ENCODE peak calls at places on chromosomes 4 and X, in ten cellular contexts. Q is lung microvascular endothelial cell; M is right cardiac atrium; S is activated gamma-delta T cell; N is spleen; G is DMS153; J is stimulated activated CD4-positive, alpha-beta T cell treated with anti-CD3 and anti-CD28 coated beads, Interleukin-4, amount 100 ng/mL, for 24 hours; Z is CD4-positive, alpha-beta memory T cell; R is heart left ventricle; P is T-cell. W is an unnamed sample.

GRCh38 chrX:69277961-69278795 is 112.9 kb upstream of the PJA1 start:
- DNase-seq in Q (no peak), M (no peak), S (no peak), N (no peak), G (no peak), J (no peak), Z (no peak), R (no peak), P (no peak), W (no peak)

GRCh38 chr4:62816566-62816965 is 1592.7 kb downstream of the TECRL start:
- DNase-seq in Q (no peak), M (no peak), S (peak; percentile 0), N (no peak), G (no peak), J (no peak), Z (no peak), R (no peak), P (no peak), W (no peak)

GRCh38 chrX:110178179-110178865 is 139.6 kb downstream of the AMMECR1 start:
- DNase-seq in Q (no peak), M (no peak), S (no peak), N (peak; percentile 51), G (no peak), J (no peak), Z (no peak), R (no peak), P (no peak), W (no peak)

GRCh38 chr4:16253127-16253960 is 27.1 kb upstream of the TAPT1 start:
- DNase-seq in Q (peak; percentile 56), M (no peak), S (no peak), N (no peak), G (no peak), J (no peak), Z (no peak), R (no peak), P (no peak), W (no peak)

GRCh38 chrX:23765449-23765848 is 17.5 kb upstream of the SAT1 start:
- DNase-seq in Q (no peak), M (no peak), S (no peak), N (no peak), G (no peak), J (no peak), Z (no peak), R (no peak), P (no peak), W (no peak)

GRCh38 chr4:97911236-97911906 is 231.9 kb downstream of the STPG2 start:
- DNase-seq in Q (no peak), M (no peak), S (no peak), N (peak; percentile 67), G (no peak), J (no peak), Z (no peak), R (no peak), P (no peak), W (no peak)

GRCh38 chr4:95095352-95095974 is 337.7 kb downstream of the BMPR1B start:
- DNase-seq in Q (peak; percentile 13), M (no peak), S (no peak), N (no peak), G (no peak), J (no peak), Z (no peak), R (no peak), P (no peak), W (no peak)

GRCh38 chrX:18676470-18676869 is 4.6 kb upstream of the RS1 start:
- DNase-seq in Q (peak; percentile 16), M (no peak), S (no peak), N (no peak), G (no peak), J (no peak), Z (no peak), R (no peak), P (no peak), W (no peak)

GRCh38 chr4:138797646-138798045 is 217.9 kb upstream of the NOCT start:
- DNase-seq in Q (no peak), M (no peak), S (no peak), N (no peak), G (no peak), J (no peak), Z (no peak), R (no peak), P (no peak), W (no peak)

GRCh38 chrX:45518552-45518951 is 317.9 kb upstream of the DIPK2B start:
- DNase-seq in Q (no peak), M (no peak), S (no peak), N (no peak), G (no peak), J (no peak), Z (no peak), R (no peak), P (no peak), W (no peak)

GRCh38 chr4:19521151-19521550 is 730.6 kb upstream of the SLIT2 start:
- DNase-seq in Q (no peak), M (peak; percentile 41), S (no peak), N (no peak), G (no peak), J (no peak), Z (no peak), R (no peak), P (no peak), W (no peak)

GRCh38 chrX:116667760-116668159 is 205.0 kb upstream of the CT83 start:
- DNase-seq in Q (no peak), M (peak; percentile 32), S (no peak), N (no peak), G (no peak), J (no peak), Z (no peak), R (peak; percentile 33), P (no peak), W (no peak)

GRCh38 chr4:186027405-186027804 is 41.6 kb upstream of the TLR3 start:
- DNase-seq in Q (no peak), M (no peak), S (no peak), N (no peak), G (no peak), J (no peak), Z (no peak), R (no peak), P (no peak), W (no peak)

GRCh38 chr4:117324851-117325491 is 239.6 kb upstream of the TRAM1L1 start:
- DNase-seq in Q (no peak), M (no peak), S (no peak), N (no peak), G (no peak), J (no peak), Z (no peak), R (no peak), P (no peak), W (no peak)

GRCh38 chrX:103586314-103586646 is 965 bp downstream of the TCEAL4 start:
- DNase-seq in Q (peak; percentile 1), M (no peak), S (no peak), N (no peak), G (no peak), J (peak; percentile 3), Z (no peak), R (peak; percentile 30), P (no peak), W (no peak)

GRCh38 chr4:148447672-148448071 is 5.5 kb upstream of the NR3C2 start:
- DNase-seq in Q (peak; percentile 47), M (no peak), S (no peak), N (no peak), G (no peak), J (peak; percentile 22), Z (peak; percentile 71), R (no peak), P (no peak), W (no peak)

GRCh38 chr4:118865091-118865708 is 23.5 kb upstream of the SYNPO2 start:
- DNase-seq in Q (peak; percentile 67), M (no peak), S (no peak), N (no peak), G (peak; percentile 75), J (peak; percentile 12), Z (peak; percentile 35), R (no peak), P (no peak), W (no peak)

GRCh38 chrX:146224442-146224841 is 406.8 kb downstream of the SLITRK2 start:
- DNase-seq in Q (no peak), M (no peak), S (no peak), N (no peak), G (no peak), J (no peak), Z (no peak), R (no peak), P (no peak), W (no peak)

GRCh38 chrX:3690140-3690539 is 23.3 kb downstream of the PRKX start:
- DNase-seq in Q (no peak), M (no peak), S (no peak), N (no peak), G (no peak), J (no peak), Z (no peak), R (no peak), P (no peak), W (no peak)

GRCh38 chrX:13646154-13646549 is 6.8 kb upstream of the TCEANC start:
- DNase-seq in Q (peak; percentile 64), M (peak; percentile 73), S (no peak), N (no peak), G (peak; percentile 37), J (peak; percentile 36), Z (no peak), R (peak; percentile 59), P (no peak), W (no peak)

GRCh38 chr4:110854021-110854678 is 231.3 kb upstream of the PITX2 start:
- DNase-seq in Q (peak; percentile 4), M (no peak), S (no peak), N (no peak), G (no peak), J (no peak), Z (no peak), R (no peak), P (no peak), W (no peak)

GRCh38 chr4:155758500-155759371 is at the start of gene GUCY1B1:
- DNase-seq in Q (peak; percentile 69), M (peak; percentile 98), S (peak; percentile 20), N (peak; percentile 95), G (no peak), J (peak; percentile 57), Z (peak; percentile 57), R (peak; percentile 97), P (peak; percentile 58), W (peak; percentile 97)

GRCh38 chr4:173056708-173057107 is 111.9 kb upstream of the GALNT7 start:
- DNase-seq in Q (no peak), M (no peak), S (no peak), N (no peak), G (peak; percentile 95), J (no peak), Z (no peak), R (no peak), P (no peak), W (no peak)

GRCh38 chr4:168882650-168883233 is 127.3 kb downstream of the CBR4 start:
- DNase-seq in Q (no peak), M (no peak), S (no peak), N (no peak), G (no peak), J (no peak), Z (no peak), R (no peak), P (no peak), W (no peak)

GRCh38 chrX:98405376-98405775 is 1521.7 kb downstream of the RPA4 start:
- DNase-seq in Q (no peak), M (no peak), S (no peak), N (no peak), G (no peak), J (no peak), Z (no peak), R (no peak), P (no peak), W (no peak)

GRCh38 chr4:79964715-79965345 is 108.2 kb downstream of the ANTXR2 start:
- DNase-seq in Q (no peak), M (peak; percentile 37), S (no peak), N (peak; percentile 55), G (no peak), J (no peak), Z (no peak), R (no peak), P (no peak), W (peak; percentile 63)

GRCh38 chr4:70902577-70903281 is 560 bp downstream of the MOB1B start:
- DNase-seq in Q (no peak), M (no peak), S (no peak), N (no peak), G (no peak), J (peak; percentile 25), Z (no peak), R (no peak), P (no peak), W (no peak)